ENCODE peak calls at places on chromosomes 3 and 15, in six cellular contexts. One of them, this sample, is unnamed.

GRCh38 chr15:81981888-81982287 is 63.9 kb downstream of the MEX3B start:
- DNase-seq in heart left ventricle: no peak
- DNase-seq in HCT116: no peak
- DNase-seq in lower leg skin: no peak
- DNase-seq in uterus: no peak
- DNase-seq in K562: no peak
- DNase-seq in this sample: no peak

GRCh38 chr3:168117853-168118313 is 22.2 kb upstream of the GOLIM4 start:
- DNase-seq in heart left ventricle: no peak
- DNase-seq in uterus: no peak
- DNase-seq in lower leg skin: no peak
- DNase-seq in HCT116: no peak
- DNase-seq in K562: peak
- DNase-seq in this sample: no peak

GRCh38 chr3:100556656-100557310 is 52.6 kb upstream of the ADGRG7 start:
- DNase-seq in HCT116: no peak
- DNase-seq in K562: no peak
- DNase-seq in lower leg skin: no peak
- DNase-seq in heart left ventricle: no peak
- DNase-seq in uterus: no peak
- DNase-seq in this sample: no peak

GRCh38 chr15:38930851-38931572 is 366.4 kb upstream of the RASGRP1 start:
- DNase-seq in heart left ventricle: no peak
- DNase-seq in lower leg skin: no peak
- DNase-seq in uterus: no peak
- DNase-seq in HCT116: no peak
- DNase-seq in K562: no peak
- DNase-seq in this sample: no peak

GRCh38 chr3:94234177-94234788 is 171.4 kb downstream of the NSUN3 start:
- DNase-seq in K562: peak
- DNase-seq in uterus: no peak
- DNase-seq in heart left ventricle: no peak
- DNase-seq in lower leg skin: no peak
- DNase-seq in HCT116: peak
- DNase-seq in this sample: peak

GRCh38 chr3:130850044-130850797 is 43.7 kb upstream of the ATP2C1 start:
- DNase-seq in HCT116: no peak
- DNase-seq in K562: peak
- DNase-seq in lower leg skin: no peak
- DNase-seq in uterus: no peak
- DNase-seq in heart left ventricle: peak
- DNase-seq in this sample: peak

GRCh38 chr15:45454825-45455224 is 67.7 kb downstream of the SLC30A4 start:
- DNase-seq in HCT116: peak
- DNase-seq in K562: peak
- DNase-seq in heart left ventricle: peak
- DNase-seq in uterus: peak
- DNase-seq in lower leg skin: peak
- DNase-seq in this sample: peak

GRCh38 chr3:69079269-69080159 is 651 bp downstream of the UBA3 start:
- DNase-seq in uterus: no peak
- DNase-seq in K562: peak
- DNase-seq in HCT116: no peak
- DNase-seq in lower leg skin: no peak
- DNase-seq in heart left ventricle: no peak
- DNase-seq in this sample: no peak

GRCh38 chr3:100075731-100076543 is 38.4 kb downstream of the FILIP1L start:
- DNase-seq in uterus: no peak
- DNase-seq in lower leg skin: no peak
- DNase-seq in HCT116: no peak
- DNase-seq in K562: peak
- DNase-seq in heart left ventricle: no peak
- DNase-seq in this sample: no peak

GRCh38 chr3:107525101-107525953 is 2.6 kb downstream of the BBX start:
- DNase-seq in heart left ventricle: peak
- DNase-seq in K562: peak
- DNase-seq in lower leg skin: peak
- DNase-seq in uterus: peak
- DNase-seq in HCT116: no peak
- DNase-seq in this sample: peak

GRCh38 chr3:148255981-148256969 is 441.4 kb upstream of the AGTR1 start:
- DNase-seq in heart left ventricle: no peak
- DNase-seq in K562: no peak
- DNase-seq in HCT116: no peak
- DNase-seq in uterus: no peak
- DNase-seq in lower leg skin: no peak
- DNase-seq in this sample: no peak

DNA sequence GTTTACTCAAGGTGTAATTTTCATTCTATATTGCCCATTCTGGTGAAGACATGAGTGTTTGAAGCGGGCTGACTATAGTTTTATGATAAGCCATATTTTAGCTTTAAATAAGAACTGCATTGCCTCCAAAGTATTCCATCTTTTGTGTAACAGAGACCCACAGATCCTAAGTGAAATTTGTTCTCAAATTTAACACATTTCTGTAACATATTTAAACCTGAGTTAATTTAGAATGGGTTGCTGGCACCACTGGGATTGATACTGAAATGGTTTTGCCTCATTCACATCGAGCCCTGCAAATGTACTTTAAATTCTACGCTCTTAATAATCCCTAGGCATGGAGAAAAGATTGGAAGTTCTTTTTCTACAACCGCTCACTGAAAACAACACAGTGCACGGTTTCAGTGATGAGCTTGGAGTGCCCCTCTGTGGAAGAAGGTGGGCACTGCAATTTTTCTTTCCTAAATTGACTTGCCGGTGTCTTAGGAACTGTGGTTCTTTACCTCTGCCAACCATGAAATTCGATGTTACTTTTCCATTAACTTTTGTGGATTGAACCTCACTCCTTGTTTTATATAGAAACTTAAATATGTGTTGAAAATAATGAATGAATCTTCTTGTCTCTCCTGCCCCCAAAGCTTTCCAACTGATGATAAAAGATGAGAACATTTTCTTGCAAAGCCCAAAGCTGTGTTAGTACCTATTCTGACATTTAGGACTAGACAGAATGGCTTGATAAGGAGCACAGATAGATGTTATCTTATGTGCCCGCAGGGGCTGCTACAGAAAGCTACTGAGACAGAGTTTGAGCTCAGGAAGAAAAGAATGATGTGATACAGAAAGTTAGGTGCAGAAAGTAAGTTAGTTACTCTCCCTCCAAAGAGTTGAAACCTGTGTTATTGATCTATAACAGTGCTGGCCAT is 109.7 kb upstream of the ATP11B start:
- DNase-seq in heart left ventricle: peak
- DNase-seq in K562: peak
- DNase-seq in lower leg skin: no peak
- DNase-seq in uterus: peak
- DNase-seq in HCT116: peak
- DNase-seq in this sample: peak
- H3K4me3 ChIP-seq in heart left ventricle: peak
- H3K4me3 ChIP-seq in K562: no peak
- H3K4me3 ChIP-seq in lower leg skin: no peak
- H3K4me3 ChIP-seq in uterus: peak
- H3K4me3 ChIP-seq in HCT116: no peak
- H3K4me3 ChIP-seq in this sample: peak

DNA sequence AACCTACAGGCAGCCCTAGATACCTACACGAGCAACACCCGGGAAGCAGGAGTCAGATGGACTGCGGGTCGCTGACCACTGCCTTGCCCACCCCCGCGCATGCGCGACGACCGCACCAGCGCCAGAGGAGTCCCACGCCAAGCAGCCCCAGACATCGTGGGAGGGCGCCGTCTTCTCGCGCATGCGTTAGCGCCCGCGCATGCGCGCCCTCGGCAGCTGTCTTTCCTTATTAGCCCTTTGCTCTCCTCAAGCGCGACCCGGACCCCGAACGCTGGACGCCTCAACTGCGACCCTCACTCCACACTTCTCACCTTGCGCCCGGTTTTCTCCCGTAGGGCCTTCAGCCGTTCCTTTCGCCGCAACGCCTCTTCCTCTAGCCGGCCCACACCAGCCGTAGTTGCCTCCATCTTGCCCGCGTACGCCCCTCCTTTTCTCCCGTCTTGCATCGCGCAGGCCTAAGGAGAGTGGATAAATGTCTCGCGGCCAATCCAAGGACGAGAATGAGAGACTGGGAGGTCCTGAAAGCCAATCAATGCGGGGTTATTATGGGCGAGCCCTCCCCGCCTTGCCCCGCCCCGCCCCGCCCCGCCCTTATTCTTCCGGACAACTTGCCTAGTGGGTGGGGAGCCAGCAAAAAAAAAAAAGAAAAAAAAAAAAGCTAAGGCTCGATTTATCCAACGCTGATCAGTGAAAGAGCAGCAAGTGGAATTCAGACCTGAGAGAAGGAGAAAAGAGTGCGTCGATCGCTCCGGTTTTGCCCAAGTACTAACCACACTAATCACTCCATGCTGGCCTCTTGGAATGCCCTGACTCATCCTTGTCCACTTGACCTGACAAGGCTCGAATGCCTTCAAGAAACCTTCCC is at the start of gene CCDC12:
- DNase-seq in lower leg skin: peak
- DNase-seq in K562: peak
- DNase-seq in uterus: peak
- DNase-seq in heart left ventricle: peak
- DNase-seq in HCT116: peak
- DNase-seq in this sample: peak
- TF ChIP-seq POLR2A in lower leg skin: no peak
- TF ChIP-seq POLR2A in K562: peak
- TF ChIP-seq POLR2A in uterus: peak
- TF ChIP-seq POLR2A in heart left ventricle: no peak
- TF ChIP-seq POLR2A in HCT116: no peak
- TF ChIP-seq POLR2A in this sample: peak

DNA sequence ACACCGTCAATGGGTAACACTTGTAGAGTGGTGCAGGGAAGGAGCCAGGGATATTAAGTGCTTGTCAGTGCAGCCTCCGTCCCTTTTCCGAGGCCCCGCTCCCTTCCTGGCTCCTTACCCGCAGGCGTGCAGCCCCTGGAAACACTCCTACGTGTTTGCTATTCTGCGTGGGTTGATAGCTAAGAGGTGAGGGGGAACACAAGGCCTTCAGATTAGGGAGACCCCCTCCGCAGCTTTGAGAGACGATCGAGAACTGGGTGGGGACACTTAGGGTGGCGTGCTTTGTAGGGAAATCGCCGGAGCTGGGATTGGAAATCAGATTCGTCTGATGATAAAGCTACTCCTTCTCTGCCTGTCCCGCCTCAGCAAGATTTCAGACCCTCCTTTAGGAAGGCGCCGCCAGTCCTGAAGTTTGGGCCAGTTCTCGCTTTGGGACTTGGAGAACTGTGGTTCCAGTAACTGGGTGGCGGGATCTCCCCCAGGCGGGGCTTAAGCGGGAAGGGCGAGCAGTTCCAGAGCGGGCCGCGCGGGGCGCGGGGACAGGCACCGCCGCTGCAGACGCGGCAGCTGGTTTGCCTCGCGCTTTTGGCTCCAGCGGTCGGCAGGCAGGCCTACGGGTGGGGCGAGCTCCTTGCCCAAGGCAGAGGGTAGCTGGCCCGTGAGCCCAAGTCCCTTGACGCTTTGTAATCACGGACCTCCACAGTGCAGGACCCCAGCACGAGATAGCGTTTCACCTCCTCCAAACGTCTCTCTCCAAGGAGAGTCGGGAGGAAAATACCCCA is 8.0 kb upstream of the FAM107A start:
- DNase-seq in HCT116: peak
- DNase-seq in uterus: peak
- DNase-seq in lower leg skin: peak
- DNase-seq in K562: peak
- DNase-seq in heart left ventricle: peak
- DNase-seq in this sample: peak
- H3K4me3 ChIP-seq in HCT116: peak
- H3K4me3 ChIP-seq in uterus: peak
- H3K4me3 ChIP-seq in lower leg skin: peak
- H3K4me3 ChIP-seq in K562: peak
- H3K4me3 ChIP-seq in heart left ventricle: peak
- H3K4me3 ChIP-seq in this sample: peak

DNA sequence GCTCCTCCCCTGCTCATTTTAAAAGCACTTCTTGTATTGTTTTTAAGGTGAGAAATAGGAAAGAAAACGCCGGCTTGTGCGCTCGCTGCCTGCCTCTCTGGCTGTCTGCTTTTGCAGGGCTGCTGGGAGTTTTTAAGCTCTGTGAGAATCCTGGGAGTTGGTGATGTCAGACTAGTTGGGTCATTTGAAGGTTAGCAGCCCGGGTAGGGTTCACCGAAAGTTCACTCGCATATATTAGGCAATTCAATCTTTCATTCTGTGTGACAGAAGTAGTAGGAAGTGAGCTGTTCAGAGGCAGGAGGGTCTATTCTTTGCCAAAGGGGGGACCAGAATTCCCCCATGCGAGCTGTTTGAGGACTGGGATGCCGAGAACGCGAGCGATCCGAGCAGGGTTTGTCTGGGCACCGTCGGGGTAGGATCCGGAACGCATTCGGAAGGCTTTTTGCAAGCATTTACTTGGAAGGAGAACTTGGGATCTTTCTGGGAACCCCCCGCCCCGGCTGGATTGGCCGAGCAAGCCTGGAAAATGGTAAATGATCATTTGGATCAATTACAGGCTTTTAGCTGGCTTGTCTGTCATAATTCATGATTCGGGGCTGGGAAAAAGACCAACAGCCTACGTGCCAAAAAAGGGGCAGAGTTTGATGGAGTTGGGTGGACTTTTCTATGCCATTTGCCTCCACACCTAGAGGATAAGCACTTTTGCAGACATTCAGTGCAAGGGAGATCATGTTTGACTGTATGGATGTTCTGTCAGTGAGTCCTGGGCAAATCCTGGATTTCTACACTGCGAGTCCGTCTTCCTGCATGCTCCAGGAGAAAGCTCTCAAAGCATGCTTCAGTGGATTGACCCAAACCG is at the start of gene RARB:
- DNase-seq in lower leg skin: peak
- DNase-seq in heart left ventricle: peak
- DNase-seq in K562: peak
- DNase-seq in uterus: peak
- DNase-seq in HCT116: no peak
- DNase-seq in this sample: peak
- TF ChIP-seq POLR2A in lower leg skin: no peak
- TF ChIP-seq POLR2A in heart left ventricle: peak
- TF ChIP-seq POLR2A in K562: no peak
- TF ChIP-seq POLR2A in uterus: peak
- TF ChIP-seq POLR2A in HCT116: no peak
- TF ChIP-seq POLR2A in this sample: no peak

GRCh38 chr3:73448761-73449290 is 175.9 kb downstream of the PDZRN3 start:
- DNase-seq in K562: no peak
- DNase-seq in heart left ventricle: no peak
- DNase-seq in uterus: no peak
- DNase-seq in HCT116: no peak
- DNase-seq in lower leg skin: no peak
- DNase-seq in this sample: no peak
- H3K4me3 ChIP-seq in K562: no peak
- H3K4me3 ChIP-seq in heart left ventricle: no peak
- H3K4me3 ChIP-seq in uterus: no peak
- H3K4me3 ChIP-seq in HCT116: no peak
- H3K4me3 ChIP-seq in lower leg skin: no peak
- H3K4me3 ChIP-seq in this sample: no peak

DNA sequence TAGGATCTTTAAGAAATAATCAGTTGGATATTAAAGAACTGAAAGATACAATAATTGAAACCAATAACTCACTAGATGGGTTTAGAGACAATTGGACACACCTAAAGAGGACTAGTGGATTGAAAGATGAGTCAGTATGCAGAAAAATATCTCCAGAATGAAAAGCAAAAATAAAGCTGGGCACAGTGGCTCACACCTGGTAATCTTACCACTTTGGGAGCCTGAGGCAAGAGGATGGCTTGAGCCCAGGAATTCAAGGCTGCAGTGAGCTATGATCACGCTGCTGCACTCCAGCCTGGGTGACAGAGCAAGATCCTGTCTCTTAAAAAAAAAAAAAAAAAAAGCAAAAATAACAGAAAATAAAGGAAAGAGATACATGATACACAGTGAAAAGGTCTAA is 37.4 kb upstream of the CCDC174 start:
- DNase-seq in uterus: no peak
- DNase-seq in K562: no peak
- DNase-seq in heart left ventricle: no peak
- DNase-seq in lower leg skin: no peak
- DNase-seq in HCT116: no peak
- DNase-seq in this sample: no peak
- TF ChIP-seq POLR2A in uterus: no peak
- TF ChIP-seq POLR2A in K562: no peak
- TF ChIP-seq POLR2A in heart left ventricle: no peak
- TF ChIP-seq POLR2A in lower leg skin: no peak
- TF ChIP-seq POLR2A in HCT116: no peak
- TF ChIP-seq POLR2A in this sample: no peak

This sample was measured in testis.